ENCODE peak calls at places on chromosomes 11 and 22, in eight cellular contexts. Q is ACHN, E is NCI-H774, K is left cardiac atrium, P is ELF-1, X is right lobe of liver, W is H7, N is neural crest cell. D is an unnamed sample.

GRCh38 chr11:66112041-66112491 is 42.0 kb downstream of the PACS1 start:
- DNase-seq in W (peak), K (no peak), E (no peak), P (peak), Q (no peak), N (no peak), X (no peak), D (no peak)

GRCh38 chr22:19900707-19901436 is 40.7 kb upstream of the COMT start:
- DNase-seq in P (no peak), K (no peak), X (no peak), N (no peak), Q (no peak), W (no peak), E (no peak), D (no peak)

GRCh38 chr11:119483341-119483880 is 60.4 kb upstream of the THY1 start:
- DNase-seq in N (no peak), K (no peak), W (peak), X (no peak), E (no peak), Q (no peak), P (no peak), D (no peak)

GRCh38 chr11:1224491-1225385 is 1.9 kb downstream of the MUC5B start:
- DNase-seq in E (no peak), Q (no peak), K (peak), N (no peak), W (peak), X (peak), P (peak), D (no peak)

GRCh38 chr22:49948958-49949913 is 11.3 kb upstream of the PIM3 start:
- DNase-seq in W (no peak), K (no peak), P (no peak), E (no peak), N (no peak), Q (no peak), X (peak), D (no peak)

GRCh38 chr11:78188012-78188808 is at the start of gene KCTD21:
- DNase-seq in K (peak), E (peak), X (peak), N (peak), P (peak), W (peak), Q (peak), D (peak)

GRCh38 chr22:33921576-33922181 is 1.4 kb upstream of the LARGE1 start:
- DNase-seq in P (peak), N (peak), X (peak), E (no peak), W (peak), Q (peak), K (peak), D (no peak)

GRCh38 chr11:77968337-77968736 is 26.1 kb downstream of the INTS4 start:
- DNase-seq in W (no peak), P (no peak), K (no peak), E (no peak), Q (no peak), X (no peak), N (no peak), D (no peak)

GRCh38 chr11:132802932-132803331 is 729.4 kb downstream of the OPCML start:
- DNase-seq in P (no peak), Q (no peak), E (no peak), X (no peak), W (no peak), K (no peak), N (no peak), D (no peak)

GRCh38 chr11:57379732-57380131 is 1.2 kb downstream of the PRG3 start:
- DNase-seq in N (peak), E (no peak), Q (peak), P (peak), X (no peak), K (no peak), W (peak), D (no peak)

GRCh38 chr11:1854949-1855885 is 2.3 kb downstream of the LSP1 start:
- DNase-seq in N (no peak), W (no peak), E (no peak), K (no peak), X (no peak), P (no peak), Q (no peak), D (no peak)

GRCh38 chr11:125720781-125721180 is 25.3 kb upstream of the PATE1 start:
- DNase-seq in P (no peak), W (no peak), X (no peak), E (no peak), N (no peak), K (no peak), Q (no peak), D (no peak)

GRCh38 chr22:25666308-25666707 is 75.7 kb upstream of the MYO18B start:
- DNase-seq in N (no peak), Q (no peak), K (peak), X (peak), W (peak), E (no peak), P (no peak), D (no peak)

GRCh38 chr11:129973809-129974208 is 28.8 kb downstream of the PRDM10 start:
- DNase-seq in Q (no peak), K (no peak), E (no peak), X (no peak), N (no peak), P (peak), W (peak), D (no peak)

GRCh38 chr11:65060913-65061408 is 2.6 kb upstream of the NAALADL1 start:
- DNase-seq in P (peak), W (peak), Q (no peak), X (no peak), K (no peak), E (no peak), N (no peak), D (no peak)

GRCh38 chr22:26887916-26888315 is 230.5 kb downstream of the MIAT start:
- DNase-seq in E (no peak), Q (no peak), P (no peak), K (no peak), N (no peak), X (no peak), W (no peak), D (no peak)

GRCh38 chr11:33391893-33392251 is 134.7 kb downstream of the HIPK3 start:
- DNase-seq in W (no peak), Q (no peak), X (no peak), K (no peak), E (no peak), P (no peak), N (no peak), D (no peak)

GRCh38 chr11:35964846-35965245 is 21.0 kb downstream of the LDLRAD3 start:
- DNase-seq in X (no peak), Q (no peak), K (peak), P (no peak), E (no peak), W (no peak), N (no peak), D (no peak)

GRCh38 chr11:35042265-35042664 is 96.7 kb upstream of the CD44 start:
- DNase-seq in X (no peak), W (no peak), N (no peak), P (no peak), K (no peak), Q (no peak), E (no peak), D (no peak)

GRCh38 chr11:45483361-45483760 is 182.1 kb downstream of the CHST1 start:
- DNase-seq in Q (no peak), W (no peak), K (no peak), P (no peak), E (no peak), N (no peak), X (no peak), D (no peak)

GRCh38 chr22:19422440-19423301 is 8.9 kb downstream of the HIRA start:
- DNase-seq in P (peak), X (no peak), W (no peak), K (no peak), Q (no peak), E (no peak), N (no peak), D (no peak)

GRCh38 chr11:697811-698311 is 2.2 kb downstream of the TMEM80 start:
- DNase-seq in Q (peak), X (no peak), E (no peak), P (no peak), K (no peak), N (no peak), W (peak), D (no peak)

GRCh38 chr11:67606477-67607295 is at the start of gene NDUFV1:
- DNase-seq in E (peak), P (peak), W (peak), K (peak), N (peak), Q (peak), X (peak), D (peak)

D was measured in HCT116.